ENCODE peak calls at places on chromosomes 12 and 14, in eight cellular contexts. B is lower lobe of right lung, L is IMR-90, Z is foreskin fibroblast, D is cardiac fibroblast, W is fibroblast of pulmonary artery, X is aorta, F is psoas muscle. J is an unnamed sample.

GRCh38 chr14:68685419-68686211 is 107.3 kb downstream of the ZFP36L1 start:
- DNase-seq in W (peak; percentile 66), F (peak; percentile 50), B (no peak), L (peak; percentile 84), Z (peak; percentile 70), D (peak; percentile 62), X (no peak), J (no peak)

GRCh38 chr14:93691042-93691780 is 97.1 kb downstream of the PRIMA1 start:
- DNase-seq in Z (no peak), D (no peak), X (no peak), F (no peak), L (no peak), W (no peak), B (no peak), J (no peak)

GRCh38 chr12:74891276-74891675 is 318.4 kb downstream of the KCNC2 start:
- DNase-seq in X (no peak), Z (no peak), D (no peak), B (no peak), F (no peak), W (no peak), L (no peak), J (no peak)

GRCh38 chr12:23014749-23015148 is 389.8 kb downstream of the ETNK1 start:
- DNase-seq in F (no peak), X (no peak), B (no peak), Z (no peak), D (no peak), L (no peak), W (no peak), J (no peak)

GRCh38 chr12:109877504-109878246 is 2.7 kb downstream of the GLTP start:
- DNase-seq in D (no peak), W (no peak), L (no peak), F (no peak), Z (no peak), X (no peak), B (no peak), J (no peak)

GRCh38 chr14:81236138-81236537 is 15.4 kb upstream of the GTF2A1 start:
- DNase-seq in L (no peak), F (no peak), X (no peak), B (no peak), Z (no peak), D (no peak), W (no peak), J (no peak)

GRCh38 chr12:110355080-110355479 is 48.4 kb downstream of the ANAPC7 start:
- DNase-seq in B (no peak), L (no peak), X (no peak), D (no peak), W (no peak), F (no peak), Z (peak; percentile 34), J (no peak)

GRCh38 chr14:99540196-99541032 is 59.2 kb downstream of the CCNK start:
- DNase-seq in W (no peak), D (no peak), X (no peak), L (no peak), F (no peak), Z (no peak), B (no peak), J (no peak)

GRCh38 chr14:24092960-24093900 is 881 bp upstream of the PCK2 start:
- DNase-seq in Z (no peak), F (no peak), X (no peak), B (no peak), D (no peak), W (no peak), L (no peak), J (no peak)

GRCh38 chr12:62600038-62600437 is 133.4 kb downstream of the MON2 start:
- DNase-seq in F (no peak), D (no peak), L (no peak), W (no peak), Z (peak; percentile 47), B (no peak), X (no peak), J (no peak)

GRCh38 chr12:113620437-113620976 is 148.8 kb upstream of the LHX5 start:
- DNase-seq in W (no peak), L (no peak), Z (no peak), F (no peak), X (no peak), D (no peak), B (no peak), J (no peak)
- H3K4me3 ChIP-seq in W (no peak overlapping the region), L (no peak overlapping the region), Z (no peak overlapping the region), F (no peak overlapping the region), X (no peak overlapping the region), D (no peak overlapping the region), B (no peak overlapping the region), J (no peak overlapping the region)

GRCh38 chr14:100740196-100740825 is 13.6 kb downstream of the DLK1 start:
- DNase-seq in L (no peak), W (no peak), F (no peak), X (no peak), Z (no peak), D (no peak), B (no peak), J (no peak)

GRCh38 chr14:100738704-100739131 is 12.0 kb downstream of the DLK1 start:
- DNase-seq in D (no peak), X (peak; percentile 17), L (no peak), W (no peak), B (no peak), Z (no peak), F (no peak), J (no peak)

GRCh38 chr14:100741956-100742355 is 15.3 kb downstream of the DLK1 start:
- DNase-seq in W (no peak), Z (no peak), B (no peak), D (no peak), F (no peak), L (no peak), X (no peak), J (no peak)

GRCh38 chr14:100739306-100739705 is 12.6 kb downstream of the DLK1 start:
- DNase-seq in X (no peak), W (no peak), D (no peak), L (no peak), Z (no peak), B (no peak), F (no peak), J (no peak)

GRCh38 chr14:100740931-100741330 is 14.2 kb downstream of the DLK1 start:
- DNase-seq in W (no peak), Z (no peak), L (no peak), F (no peak), X (no peak), B (no peak), D (no peak), J (no peak)
- H3K4me3 ChIP-seq in W (no peak overlapping the region), Z (no peak overlapping the region), L (no peak overlapping the region), F (no peak overlapping the region), X (no peak overlapping the region), B (no peak overlapping the region), D (no peak overlapping the region), J (no peak overlapping the region)

GRCh38 chr12:48979602-48980388 is 1.7 kb downstream of the WNT1 start:
- DNase-seq in Z (peak; percentile 15), D (no peak), X (peak; percentile 59), F (peak; percentile 68), L (no peak), W (no peak), B (no peak), J (no peak)
- H3K4me3 ChIP-seq in Z (peak overlapping the region; percentile 18), D (no peak overlapping the region), X (peak overlapping the region; percentile 8), F (peak overlapping the region; percentile 54), L (no peak overlapping the region), W (no peak overlapping the region), B (peak overlapping the region; percentile 51), J (peak overlapping the region; percentile 7)

DNA sequence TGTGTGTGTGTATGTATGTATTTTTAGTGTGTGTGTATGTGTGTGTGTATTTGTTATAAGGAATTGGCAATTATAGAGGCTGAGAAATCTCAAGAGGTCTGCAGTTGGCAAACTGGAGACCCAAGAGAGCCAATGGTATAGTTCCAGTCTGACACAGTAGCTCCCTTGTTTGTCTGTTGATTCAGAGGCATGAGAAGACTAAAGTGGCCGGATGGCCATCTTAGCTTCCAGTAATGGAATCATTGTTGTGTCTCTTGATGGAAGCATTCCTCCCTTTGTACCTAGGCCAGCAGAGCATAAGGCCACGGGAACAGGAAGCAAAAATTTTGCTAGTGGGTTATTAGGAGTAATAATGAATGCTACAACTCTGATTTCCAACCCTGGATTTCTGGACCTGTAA is 460.6 kb downstream of the TMTC2 start:
- DNase-seq in F (no peak), B (no peak), Z (no peak), L (no peak), X (no peak), W (no peak), D (no peak), J (no peak)
- H3K4me3 ChIP-seq in F (no peak overlapping the region), B (no peak overlapping the region), Z (no peak overlapping the region), L (no peak overlapping the region), X (no peak overlapping the region), W (no peak overlapping the region), D (no peak overlapping the region), J (no peak overlapping the region)

DNA sequence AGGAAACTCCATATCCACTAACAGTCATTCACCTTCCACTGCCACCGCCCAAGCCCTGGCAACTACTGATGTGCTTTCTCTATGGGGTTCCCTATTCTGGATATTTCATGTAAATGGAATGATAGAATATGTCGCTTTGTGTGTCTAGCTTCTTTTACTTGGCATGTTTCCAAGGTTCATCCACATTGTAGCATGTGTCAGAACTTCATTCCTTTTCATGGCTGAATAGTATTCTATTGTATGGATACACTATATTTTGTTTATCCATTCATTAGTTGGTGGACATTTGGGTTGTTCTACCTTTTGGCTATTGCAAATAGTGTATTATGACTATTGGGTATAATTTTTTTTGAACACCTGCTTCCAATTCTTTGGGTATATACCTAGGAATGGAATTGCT is 8.6 kb downstream of the POU6F1 start:
- DNase-seq in D (no peak), W (no peak), F (no peak), B (no peak), X (no peak), Z (no peak), L (no peak), J (no peak)
- H3K4me3 ChIP-seq in D (no peak overlapping the region), W (no peak overlapping the region), F (no peak overlapping the region), B (no peak overlapping the region), X (no peak overlapping the region), Z (no peak overlapping the region), L (no peak overlapping the region), J (no peak overlapping the region)

DNA sequence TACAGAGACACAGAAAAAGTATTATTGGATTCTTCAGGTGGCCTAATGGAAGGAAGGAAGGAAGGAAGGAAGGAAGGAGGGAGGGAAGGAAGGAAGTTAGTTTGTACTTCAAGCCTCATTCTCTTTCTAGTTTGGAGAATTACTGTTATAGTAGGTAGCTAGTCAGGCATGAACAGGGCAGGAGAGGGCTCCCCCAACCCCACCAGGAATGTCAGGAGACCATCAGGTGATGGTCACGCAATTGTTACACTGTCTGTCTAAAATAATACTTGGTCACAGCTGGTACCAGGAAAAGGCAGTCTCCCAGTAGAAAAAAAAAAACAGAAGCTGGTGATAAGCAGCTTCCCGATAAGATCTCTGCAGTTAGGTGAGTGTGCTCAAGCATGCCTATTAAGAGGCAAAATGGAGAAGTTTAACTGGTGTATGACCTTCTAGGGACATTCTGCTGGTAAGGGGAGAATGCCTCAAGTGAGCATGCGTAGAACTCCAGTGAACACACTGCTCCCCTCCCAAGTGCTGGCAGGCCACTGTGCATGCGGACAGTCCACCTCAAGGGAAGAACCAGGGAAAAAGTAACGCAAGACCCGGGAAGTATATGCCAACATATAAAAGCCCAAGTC is 358.4 kb upstream of the SOX5 start:
- DNase-seq in B (peak; percentile 45), W (no peak), D (no peak), X (no peak), Z (no peak), F (no peak), L (no peak), J (no peak)
- H3K4me3 ChIP-seq in B (no peak overlapping the region), W (no peak overlapping the region), D (no peak overlapping the region), X (no peak overlapping the region), Z (no peak overlapping the region), F (no peak overlapping the region), L (no peak overlapping the region), J (no peak overlapping the region)